ENCODE peak calls at places on chromosomes 5 and 9, in nine cellular contexts. A, T, X, H, N, Z, C, V and G are unnamed samples.

GRCh38 chr9:127034691-127035090 is 87.7 kb downstream of the ANGPTL2 start:
- DNase-seq in A (no peak), T (no peak), X (no peak), H (no peak), N (peak), Z (no peak), C (no peak), V (no peak), G (no peak)

GRCh38 chr9:135036861-135037465 is 50.5 kb upstream of the OLFM1 start:
- DNase-seq in A (no peak), T (no peak), X (no peak), H (no peak), N (peak), Z (no peak), C (no peak), V (no peak), G (no peak)

GRCh38 chr5:956941-957729 is 51.5 kb upstream of the NKD2 start:
- DNase-seq in A (no peak), T (peak), X (no peak), H (peak), N (no peak), Z (no peak), C (peak), V (no peak), G (peak)

GRCh38 chr5:143588933-143589662 is 185.6 kb upstream of the NR3C1 start:
- DNase-seq in A (no peak), T (no peak), X (no peak), H (no peak), N (no peak), Z (no peak), C (no peak), V (no peak), G (no peak)

GRCh38 chr9:132978451-132979087 is at the start of gene GFI1B:
- DNase-seq in A (no peak), T (no peak), X (no peak), H (no peak), N (peak), Z (no peak), C (no peak), V (no peak), G (no peak)

GRCh38 chr5:107670927-107671741 is at the start of gene EFNA5:
- DNase-seq in A (no peak), T (peak), X (peak), H (peak), N (peak), Z (peak), C (peak), V (peak), G (peak)

GRCh38 chr9:113548221-113549041 is 84.9 kb downstream of the RGS3 start:
- DNase-seq in A (no peak), T (peak), X (peak), H (peak), N (peak), Z (no peak), C (peak), V (peak), G (no peak)

GRCh38 chr9:136095028-136095494 is at the start of gene NACC2:
- DNase-seq in A (no peak), T (peak), X (no peak), H (peak), N (peak), Z (no peak), C (peak), V (peak), G (no peak)

GRCh38 chr5:141729387-141730006 is 47.5 kb upstream of the ARAP3 start:
- DNase-seq in A (no peak), T (no peak), X (no peak), H (no peak), N (no peak), Z (no peak), C (no peak), V (no peak), G (no peak)

GRCh38 chr9:118975736-118976135 is 393.5 kb downstream of the BRINP1 start:
- DNase-seq in A (no peak), T (no peak), X (no peak), H (no peak), N (no peak), Z (no peak), C (no peak), V (no peak), G (no peak)

GRCh38 chr9:16726023-16726422 is 144.4 kb downstream of the BNC2 start:
- DNase-seq in A (no peak), T (no peak), X (no peak), H (peak), N (peak), Z (no peak), C (no peak), V (no peak), G (no peak)

GRCh38 chr5:132001647-132002561 is 9.6 kb downstream of the ACSL6 start:
- DNase-seq in A (no peak), T (peak), X (no peak), H (peak), N (peak), Z (no peak), C (peak), V (no peak), G (no peak)

GRCh38 chr5:176744584-176744965 is 65.8 kb upstream of the UNC5A start:
- DNase-seq in A (no peak), T (no peak), X (no peak), H (peak), N (peak), Z (no peak), C (no peak), V (no peak), G (peak)

GRCh38 chr5:35926389-35927051 is 11.9 kb downstream of the CAPSL start:
- DNase-seq in A (no peak), T (peak), X (peak), H (peak), N (peak), Z (peak), C (no peak), V (no peak), G (peak)

DNA sequence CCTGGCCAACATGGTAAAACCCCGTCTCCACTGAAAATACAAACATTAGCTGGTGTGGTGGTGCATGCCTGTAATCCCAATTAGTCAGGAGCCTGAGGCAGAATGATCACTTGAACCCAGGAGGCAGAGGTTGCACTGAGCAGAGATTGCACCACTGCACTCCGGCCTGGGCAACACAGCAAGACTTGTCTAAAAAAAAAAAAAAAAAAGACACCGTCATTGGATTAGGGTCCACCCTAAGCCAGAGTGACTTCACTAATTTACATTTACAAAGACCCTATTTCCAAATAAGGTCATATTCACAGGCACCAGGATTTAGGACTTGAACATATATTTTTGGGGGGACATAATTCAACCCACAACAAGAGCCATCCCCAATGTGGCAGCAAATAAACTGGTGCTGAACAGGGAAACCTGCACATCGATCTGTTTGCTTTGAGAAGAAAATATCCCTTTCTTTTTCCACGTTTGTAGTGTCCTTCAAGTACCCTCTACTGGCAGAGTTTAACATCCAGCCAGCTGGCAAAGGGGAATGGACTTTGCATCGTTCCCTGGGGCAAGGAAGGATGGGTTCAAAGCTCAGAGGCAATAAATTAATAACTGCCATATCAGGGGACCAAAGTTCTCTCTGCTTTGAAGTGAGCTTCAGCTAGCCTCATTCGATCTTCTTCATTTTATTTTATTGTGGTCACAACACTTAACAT is 3.7 kb upstream of the DNAJC25 start:
- DNase-seq in A (no peak), T (no peak), X (no peak), H (no peak), N (no peak), Z (no peak), C (no peak), V (no peak), G (no peak)
- TF ChIP-seq CTCF in A (no peak), T (no peak), X (no peak), H (no peak), N (no peak), Z (no peak), C (no peak), V (no peak), G (no peak)

DNA sequence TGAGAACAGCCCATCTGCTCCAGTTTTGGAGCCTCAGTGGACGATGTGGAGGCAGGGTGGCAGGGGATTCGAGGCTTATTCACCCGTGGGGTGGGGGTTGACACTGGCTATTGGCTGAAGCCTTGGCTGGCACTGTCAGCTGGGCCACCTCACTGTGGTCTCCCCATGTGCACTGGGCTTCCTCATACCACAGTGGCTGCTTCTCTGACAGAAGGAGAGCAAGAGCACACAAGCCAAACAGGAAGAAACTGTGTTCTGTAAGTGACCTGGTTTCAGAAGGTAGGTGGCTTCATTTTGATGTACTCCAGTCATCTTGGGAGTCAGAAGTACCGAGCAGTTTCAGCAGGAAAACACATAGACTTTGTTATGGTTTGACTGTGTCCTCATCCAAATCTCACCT is 24.7 kb upstream of the CTNND2 start:
- DNase-seq in A (no peak), T (no peak), X (no peak), H (no peak), N (no peak), Z (no peak), C (no peak), V (no peak), G (no peak)
- TF ChIP-seq CTCF in A (no peak), T (no peak), X (no peak), H (no peak), N (no peak), Z (no peak), C (no peak), V (no peak), G (no peak)

GRCh38 chr9:37955781-37956422 is 52.0 kb upstream of the SLC25A51 start:
- DNase-seq in A (no peak), T (no peak), X (no peak), H (no peak), N (no peak), Z (no peak), C (no peak), V (no peak), G (no peak)

GRCh38 chr9:37957664-37957953 is 53.7 kb upstream of the SLC25A51 start:
- DNase-seq in A (no peak), T (no peak), X (no peak), H (no peak), N (no peak), Z (no peak), C (no peak), V (no peak), G (no peak)

GRCh38 chr9:37956423-37956820 is 52.5 kb upstream of the SLC25A51 start:
- DNase-seq in A (no peak), T (no peak), X (no peak), H (no peak), N (no peak), Z (no peak), C (no peak), V (no peak), G (no peak)

GRCh38 chr9:37958154-37958553 is 54.2 kb upstream of the SLC25A51 start:
- DNase-seq in A (no peak), T (no peak), X (no peak), H (no peak), N (no peak), Z (no peak), C (no peak), V (no peak), G (no peak)

DNA sequence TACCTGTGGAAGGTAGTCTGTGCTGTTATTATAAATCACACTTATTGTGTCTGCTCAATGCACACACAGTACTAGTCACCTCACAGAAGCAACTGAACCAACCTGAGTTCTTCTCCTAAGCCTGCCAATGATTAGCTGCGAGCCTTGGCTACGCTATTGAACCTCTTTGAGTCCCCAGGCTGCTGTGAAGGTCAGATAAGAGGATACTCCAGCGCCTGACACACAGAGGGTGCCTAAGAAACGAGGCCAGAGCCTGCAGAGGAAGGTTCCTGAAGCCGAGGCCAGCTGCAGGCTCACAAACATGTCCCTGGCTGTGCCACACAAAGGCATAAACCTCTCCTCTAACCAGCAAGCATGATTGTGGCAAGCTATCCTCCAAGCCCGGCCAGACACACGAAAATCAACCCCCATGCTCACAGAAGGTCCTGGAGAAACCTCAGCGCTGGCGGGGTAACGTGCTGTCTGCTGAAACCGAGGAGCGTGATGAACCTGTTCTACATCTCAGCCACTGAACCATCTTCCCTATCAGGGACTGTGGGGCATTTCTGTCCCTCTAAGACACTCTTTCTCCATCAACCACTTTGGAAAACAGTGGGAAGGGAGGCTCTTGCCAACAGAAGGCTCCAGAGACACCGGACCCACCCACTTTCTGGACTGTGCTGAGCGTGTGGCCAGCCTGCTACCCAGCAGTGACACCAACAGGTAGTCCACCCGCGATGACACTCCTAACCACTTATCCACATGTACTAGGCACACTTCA is 53.2 kb upstream of the SLC25A51 start:
- DNase-seq in A (no peak), T (no peak), X (no peak), H (no peak), N (no peak), Z (no peak), C (no peak), V (no peak), G (no peak)
- TF ChIP-seq CTCF in A (no peak), T (no peak), X (no peak), H (no peak), N (no peak), Z (no peak), C (no peak), V (no peak), G (no peak)

GRCh38 chr5:80739487-80739886 is 84.7 kb upstream of the DHFR start:
- DNase-seq in A (no peak), T (no peak), X (no peak), H (no peak), N (no peak), Z (no peak), C (no peak), V (no peak), G (no peak)

GRCh38 chr5:80739898-80740297 is 85.1 kb upstream of the DHFR start:
- DNase-seq in A (no peak), T (no peak), X (no peak), H (no peak), N (no peak), Z (no peak), C (no peak), V (no peak), G (no peak)

GRCh38 chr5:80739057-80739456 is 84.3 kb upstream of the DHFR start:
- DNase-seq in A (no peak), T (no peak), X (no peak), H (no peak), N (no peak), Z (no peak), C (no peak), V (no peak), G (no peak)

GRCh38 chr5:80738466-80738865 is 83.7 kb upstream of the DHFR start:
- DNase-seq in A (no peak), T (no peak), X (no peak), H (no peak), N (no peak), Z (no peak), C (no peak), V (no peak), G (no peak)

DNA sequence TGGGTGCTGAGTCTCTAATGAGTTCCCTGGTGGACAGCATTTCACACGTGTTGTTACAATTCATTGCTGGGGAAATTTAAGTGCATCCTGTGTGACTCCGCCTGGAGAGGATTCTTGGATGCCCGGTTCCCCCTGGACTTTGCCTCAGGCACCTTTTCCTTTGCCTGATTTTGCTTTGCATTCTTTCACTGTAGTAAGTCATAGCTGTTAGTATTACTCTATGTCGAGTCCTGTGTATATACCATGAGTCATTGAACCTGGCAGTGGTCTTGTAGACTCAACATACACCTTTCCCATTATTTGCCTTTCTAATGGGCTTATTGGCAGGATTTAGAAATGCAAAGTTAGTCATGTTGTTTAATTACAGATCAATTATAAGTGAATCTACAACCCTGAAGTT is 81.9 kb upstream of the DHFR start:
- DNase-seq in A (no peak), T (no peak), X (no peak), H (no peak), N (no peak), Z (no peak), C (no peak), V (no peak), G (no peak)
- TF ChIP-seq CTCF in A (no peak), T (no peak), X (no peak), H (no peak), N (no peak), Z (no peak), C (no peak), V (no peak), G (no peak)

GRCh38 chr5:24535646-24536045 is 109.1 kb downstream of the CDH10 start:
- DNase-seq in A (no peak), T (peak), X (no peak), H (no peak), N (no peak), Z (no peak), C (no peak), V (no peak), G (no peak)
- TF ChIP-seq CTCF in A (no peak), T (no peak), X (no peak), H (no peak), N (peak), Z (no peak), C (no peak), V (no peak), G (no peak)

DNA sequence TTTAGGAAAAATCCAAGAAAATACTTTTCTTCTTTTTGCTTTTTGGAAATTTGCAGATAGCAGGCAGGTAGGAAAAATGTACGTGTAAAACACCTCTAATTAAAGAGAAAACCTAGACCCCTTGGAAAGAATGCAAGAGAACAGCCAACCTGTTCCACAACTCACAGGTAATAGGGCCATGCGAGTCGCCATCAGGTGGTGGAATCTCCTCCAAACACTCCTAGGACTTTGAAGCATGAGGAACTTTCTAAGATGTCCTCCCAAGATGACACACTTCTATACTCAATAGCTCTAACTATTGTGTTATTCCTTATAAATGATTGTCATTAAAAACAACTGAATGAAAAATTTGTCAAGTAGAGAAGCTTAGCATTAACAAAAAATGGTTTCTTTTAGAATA is 174.0 kb downstream of the TMC1 start:
- DNase-seq in A (no peak), T (no peak), X (no peak), H (no peak), N (peak), Z (no peak), C (no peak), V (no peak), G (no peak)
- TF ChIP-seq CTCF in A (no peak), T (no peak), X (no peak), H (no peak), N (peak), Z (no peak), C (no peak), V (no peak), G (no peak)

GRCh38 chr5:10576121-10576789 is 12.4 kb downstream of the ANKRD33B start:
- DNase-seq in A (no peak), T (no peak), X (no peak), H (no peak), N (no peak), Z (no peak), C (no peak), V (no peak), G (no peak)
- TF ChIP-seq CTCF in A (no peak), T (no peak), X (no peak), H (no peak), N (peak), Z (no peak), C (no peak), V (no peak), G (peak)

GRCh38 chr5:146390469-146390868 is 51.8 kb downstream of the POU4F3 start:
- DNase-seq in A (no peak), T (no peak), X (no peak), H (no peak), N (peak), Z (no peak), C (no peak), V (no peak), G (no peak)
- TF ChIP-seq CTCF in A (no peak), T (no peak), X (no peak), H (peak), N (peak), Z (no peak), C (no peak), V (no peak), G (no peak)